ENCODE peak calls at places on chromosomes 1 and 21, in nine cellular contexts. J, C, W, Q, A, P, D, B and X are unnamed samples.

GRCh38 chr1:51753969-51754368 is 124.6 kb downstream of the NRDC start:
- DNase-seq in D (no peak), B (no peak), Q (no peak), P (no peak), J (no peak), W (no peak), C (no peak), A (no peak), X (no peak)

GRCh38 chr1:165481820-165482532 is 37.0 kb upstream of the RXRG start:
- DNase-seq in P (peak), J (peak), Q (no peak), C (peak), W (no peak), D (peak), B (peak), A (peak), X (peak)

GRCh38 chr1:84253891-84254290 is 47.6 kb upstream of the SAMD13 start:
- DNase-seq in P (peak), D (peak), B (peak), A (peak), Q (no peak), C (peak), W (peak), J (peak), X (peak)

GRCh38 chr1:159040206-159040605 is 30.5 kb downstream of the IFI16 start:
- DNase-seq in C (peak), A (peak), D (no peak), B (no peak), W (no peak), J (peak), Q (no peak), P (no peak), X (peak)

GRCh38 chr1:59928996-59929395 is 2.4 kb upstream of the CYP2J2 start:
- DNase-seq in A (no peak), P (no peak), J (no peak), C (no peak), B (no peak), Q (no peak), D (no peak), W (no peak), X (no peak)

GRCh38 chr1:223394242-223394641 is 1.0 kb downstream of the CCDC185 start:
- DNase-seq in P (no peak), D (no peak), C (no peak), J (no peak), W (no peak), A (no peak), B (no peak), Q (no peak), X (no peak)

GRCh38 chr1:40977721-40978120 is 1.8 kb upstream of the CTPS1 start:
- DNase-seq in C (no peak), J (no peak), B (no peak), W (no peak), A (peak), Q (no peak), P (peak), D (no peak), X (peak)

GRCh38 chr1:26041978-26042377 is 3.9 kb downstream of the SLC30A2 start:
- DNase-seq in D (no peak), C (no peak), Q (no peak), A (no peak), P (no peak), B (no peak), J (no peak), W (no peak), X (no peak)

GRCh38 chr1:41455479-41456271 is 28.8 kb downstream of the EDN2 start:
- DNase-seq in P (peak), W (no peak), C (peak), Q (no peak), D (no peak), A (no peak), B (no peak), J (no peak), X (peak)

GRCh38 chr1:12539705-12540579 is 78.1 kb downstream of the DHRS3 start:
- DNase-seq in J (peak), D (no peak), Q (peak), C (peak), B (no peak), W (peak), P (peak), A (peak), X (peak)

GRCh38 chr1:39214021-39214713 is 9.7 kb downstream of the MACF1 start:
- DNase-seq in D (peak), C (no peak), P (peak), W (no peak), B (no peak), J (no peak), Q (no peak), A (peak), X (peak)

GRCh38 chr1:206821493-206821892 is 43.9 kb upstream of the IL20 start:
- DNase-seq in J (no peak), A (no peak), P (no peak), C (no peak), W (no peak), D (no peak), B (no peak), Q (no peak), X (no peak)

GRCh38 chr21:34074283-34075098 is 1.1 kb downstream of the MRPS6 start:
- DNase-seq in A (peak), D (peak), P (no peak), Q (no peak), W (no peak), J (no peak), B (peak), C (no peak), X (no peak)

GRCh38 chr1:240768979-240769378 is 157.0 kb upstream of the GREM2 start:
- DNase-seq in C (no peak), W (no peak), A (no peak), B (no peak), J (no peak), Q (no peak), P (no peak), D (peak), X (no peak)

GRCh38 chr1:33122483-33123170 is 41.7 kb downstream of the AZIN2 start:
- DNase-seq in P (no peak), D (no peak), W (no peak), A (no peak), J (no peak), Q (no peak), B (no peak), C (no peak), X (no peak)

GRCh38 chr1:7454052-7454815 is 316.9 kb upstream of the VAMP3 start:
- DNase-seq in D (peak), C (peak), W (no peak), Q (peak), J (no peak), A (peak), P (no peak), B (no peak), X (peak)

GRCh38 chr1:86507935-86508582 is 38.8 kb upstream of the CLCA4 start:
- DNase-seq in A (peak), C (peak), J (peak), Q (peak), P (no peak), B (no peak), W (no peak), D (peak), X (peak)

GRCh38 chr1:48109390-48110009 is 112.3 kb upstream of the TRABD2B start:
- DNase-seq in C (peak), J (peak), D (peak), W (peak), A (peak), Q (no peak), P (no peak), B (no peak), X (peak)

GRCh38 chr1:7171168-7171567 is 385.9 kb downstream of the CAMTA1 start:
- DNase-seq in J (no peak), Q (no peak), C (no peak), A (no peak), P (no peak), W (no peak), D (no peak), B (no peak), X (no peak)

GRCh38 chr1:220956861-220957605 is 77.8 kb downstream of the HLX start:
- DNase-seq in J (peak), B (peak), Q (no peak), P (peak), D (peak), W (no peak), A (peak), C (peak), X (peak)

GRCh38 chr21:46324390-46325072 is 575 bp downstream of the PCNT start:
- DNase-seq in W (peak), A (peak), B (peak), P (peak), C (peak), Q (peak), J (peak), D (peak), X (peak)

GRCh38 chr1:209213989-209214388 is 369.5 kb upstream of the CAMK1G start:
- DNase-seq in D (no peak), B (no peak), J (no peak), P (no peak), A (no peak), W (no peak), Q (no peak), C (no peak), X (no peak)

GRCh38 chr1:97396463-97396862 is 524.4 kb downstream of the DPYD start:
- DNase-seq in A (no peak), B (no peak), P (no peak), C (peak), D (no peak), Q (no peak), W (no peak), J (no peak), X (peak)